ENCODE peak calls at places on chromosomes 11 and 22, in six cellular contexts. One of them, this sample, is unnamed.
A peak's percentile ranks its signal among the peaks of the same experiment; 100 is the strongest.

GRCh38 chr11:104876324-104876723 is 21.9 kb downstream of the CASP12 start:
- DNase-seq in fibroblast of lung: peak; percentile 49
- DNase-seq in heart right ventricle: no peak
- DNase-seq in AG09309: no peak
- DNase-seq in lower lobe of right lung: no peak
- DNase-seq in GM12865: no peak
- DNase-seq in this sample: no peak

GRCh38 chr11:86152006-86152862 is 83.3 kb upstream of the PICALM start:
- DNase-seq in fibroblast of lung: peak; percentile 92
- DNase-seq in heart right ventricle: no peak
- DNase-seq in AG09309: no peak
- DNase-seq in lower lobe of right lung: no peak
- DNase-seq in GM12865: no peak
- DNase-seq in this sample: no peak

GRCh38 chr11:20617346-20617745 is 17.9 kb downstream of the SLC6A5 start:
- DNase-seq in fibroblast of lung: no peak
- DNase-seq in heart right ventricle: no peak
- DNase-seq in AG09309: no peak
- DNase-seq in lower lobe of right lung: no peak
- DNase-seq in GM12865: no peak
- DNase-seq in this sample: no peak

GRCh38 chr22:16804882-16805281 is 20.3 kb downstream of the XKR3 start:
- DNase-seq in fibroblast of lung: no peak
- DNase-seq in heart right ventricle: no peak
- DNase-seq in AG09309: no peak
- DNase-seq in lower lobe of right lung: no peak
- DNase-seq in GM12865: no peak
- DNase-seq in this sample: no peak

GRCh38 chr11:88779551-88779950 is 286.2 kb downstream of the GRM5 start:
- DNase-seq in fibroblast of lung: peak; percentile 94
- DNase-seq in heart right ventricle: no peak
- DNase-seq in AG09309: peak; percentile 43
- DNase-seq in lower lobe of right lung: no peak
- DNase-seq in GM12865: no peak
- DNase-seq in this sample: no peak

GRCh38 chr22:38937541-38937940 is 19.9 kb upstream of the APOBEC3A start:
- DNase-seq in fibroblast of lung: no peak
- DNase-seq in heart right ventricle: no peak
- DNase-seq in AG09309: no peak
- DNase-seq in lower lobe of right lung: no peak
- DNase-seq in GM12865: no peak
- DNase-seq in this sample: no peak

GRCh38 chr22:45504703-45505341 is 2.1 kb downstream of the FBLN1 start:
- DNase-seq in fibroblast of lung: peak; percentile 49
- DNase-seq in heart right ventricle: no peak
- DNase-seq in AG09309: no peak
- DNase-seq in lower lobe of right lung: no peak
- DNase-seq in GM12865: no peak
- DNase-seq in this sample: peak; percentile 57

GRCh38 chr22:50486561-50487289 is at the start of gene MIOX:
- DNase-seq in fibroblast of lung: no peak
- DNase-seq in heart right ventricle: no peak
- DNase-seq in AG09309: no peak
- DNase-seq in lower lobe of right lung: no peak
- DNase-seq in GM12865: no peak
- DNase-seq in this sample: no peak

GRCh38 chr11:1192741-1193325 is 30.0 kb upstream of the MUC5B start:
- DNase-seq in fibroblast of lung: no peak
- DNase-seq in heart right ventricle: no peak
- DNase-seq in AG09309: no peak
- DNase-seq in lower lobe of right lung: peak; percentile 15
- DNase-seq in GM12865: no peak
- DNase-seq in this sample: peak; percentile 16

GRCh38 chr11:16456366-16456765 is 100.0 kb upstream of the SOX6 start:
- DNase-seq in fibroblast of lung: peak; percentile 12
- DNase-seq in heart right ventricle: no peak
- DNase-seq in AG09309: no peak
- DNase-seq in lower lobe of right lung: no peak
- DNase-seq in GM12865: no peak
- DNase-seq in this sample: no peak

GRCh38 chr22:39545310-39546063 is 12.9 kb upstream of the RPS19BP1 start:
- DNase-seq in fibroblast of lung: no peak
- DNase-seq in heart right ventricle: no peak
- DNase-seq in AG09309: no peak
- DNase-seq in lower lobe of right lung: no peak
- DNase-seq in GM12865: peak; percentile 32
- DNase-seq in this sample: peak; percentile 70

GRCh38 chr11:69825037-69825834 is 6.0 kb upstream of the FGF3 start:
- DNase-seq in fibroblast of lung: no peak
- DNase-seq in heart right ventricle: no peak
- DNase-seq in AG09309: no peak
- DNase-seq in lower lobe of right lung: no peak
- DNase-seq in GM12865: no peak
- DNase-seq in this sample: no peak

GRCh38 chr11:126210871-126211235 is 597 bp downstream of the RPUSD4 start:
- DNase-seq in fibroblast of lung: peak; percentile 6
- DNase-seq in heart right ventricle: no peak
- DNase-seq in AG09309: no peak
- DNase-seq in lower lobe of right lung: no peak
- DNase-seq in GM12865: no peak
- DNase-seq in this sample: no peak

GRCh38 chr11:99197477-99197876 is 176.7 kb downstream of the CNTN5 start:
- DNase-seq in fibroblast of lung: no peak
- DNase-seq in heart right ventricle: no peak
- DNase-seq in AG09309: no peak
- DNase-seq in lower lobe of right lung: no peak
- DNase-seq in GM12865: no peak
- DNase-seq in this sample: no peak

GRCh38 chr22:35970601-35971417 is 57.8 kb downstream of the RBFOX2 start:
- DNase-seq in fibroblast of lung: peak; percentile 20
- DNase-seq in heart right ventricle: no peak
- DNase-seq in AG09309: no peak
- DNase-seq in lower lobe of right lung: no peak
- DNase-seq in GM12865: no peak
- DNase-seq in this sample: no peak

GRCh38 chr11:911031-911889 is 650 bp upstream of the CHID1 start:
- DNase-seq in fibroblast of lung: peak; percentile 83
- DNase-seq in heart right ventricle: peak; percentile 41
- DNase-seq in AG09309: no peak
- DNase-seq in lower lobe of right lung: peak; percentile 74
- DNase-seq in GM12865: peak; percentile 55
- DNase-seq in this sample: peak; percentile 69

GRCh38 chr22:36182056-36182455 is 19.6 kb downstream of the APOL4 start:
- DNase-seq in fibroblast of lung: peak; percentile 36
- DNase-seq in heart right ventricle: no peak
- DNase-seq in AG09309: no peak
- DNase-seq in lower lobe of right lung: no peak
- DNase-seq in GM12865: no peak
- DNase-seq in this sample: no peak

GRCh38 chr22:26499188-26499703 is 13.0 kb downstream of the TFIP11 start:
- DNase-seq in fibroblast of lung: no peak
- DNase-seq in heart right ventricle: no peak
- DNase-seq in AG09309: no peak
- DNase-seq in lower lobe of right lung: no peak
- DNase-seq in GM12865: no peak
- DNase-seq in this sample: no peak

GRCh38 chr22:26501996-26502395 is 10.3 kb downstream of the TFIP11 start:
- DNase-seq in fibroblast of lung: no peak
- DNase-seq in heart right ventricle: no peak
- DNase-seq in AG09309: no peak
- DNase-seq in lower lobe of right lung: no peak
- DNase-seq in GM12865: no peak
- DNase-seq in this sample: no peak

GRCh38 chr22:26503758-26504157 is 8.5 kb downstream of the TFIP11 start:
- DNase-seq in fibroblast of lung: no peak
- DNase-seq in heart right ventricle: no peak
- DNase-seq in AG09309: no peak
- DNase-seq in lower lobe of right lung: no peak
- DNase-seq in GM12865: no peak
- DNase-seq in this sample: no peak

GRCh38 chr22:26508148-26508547 is 4.1 kb downstream of the TFIP11 start:
- DNase-seq in fibroblast of lung: no peak
- DNase-seq in heart right ventricle: no peak
- DNase-seq in AG09309: no peak
- DNase-seq in lower lobe of right lung: no peak
- DNase-seq in GM12865: no peak
- DNase-seq in this sample: no peak

DNA sequence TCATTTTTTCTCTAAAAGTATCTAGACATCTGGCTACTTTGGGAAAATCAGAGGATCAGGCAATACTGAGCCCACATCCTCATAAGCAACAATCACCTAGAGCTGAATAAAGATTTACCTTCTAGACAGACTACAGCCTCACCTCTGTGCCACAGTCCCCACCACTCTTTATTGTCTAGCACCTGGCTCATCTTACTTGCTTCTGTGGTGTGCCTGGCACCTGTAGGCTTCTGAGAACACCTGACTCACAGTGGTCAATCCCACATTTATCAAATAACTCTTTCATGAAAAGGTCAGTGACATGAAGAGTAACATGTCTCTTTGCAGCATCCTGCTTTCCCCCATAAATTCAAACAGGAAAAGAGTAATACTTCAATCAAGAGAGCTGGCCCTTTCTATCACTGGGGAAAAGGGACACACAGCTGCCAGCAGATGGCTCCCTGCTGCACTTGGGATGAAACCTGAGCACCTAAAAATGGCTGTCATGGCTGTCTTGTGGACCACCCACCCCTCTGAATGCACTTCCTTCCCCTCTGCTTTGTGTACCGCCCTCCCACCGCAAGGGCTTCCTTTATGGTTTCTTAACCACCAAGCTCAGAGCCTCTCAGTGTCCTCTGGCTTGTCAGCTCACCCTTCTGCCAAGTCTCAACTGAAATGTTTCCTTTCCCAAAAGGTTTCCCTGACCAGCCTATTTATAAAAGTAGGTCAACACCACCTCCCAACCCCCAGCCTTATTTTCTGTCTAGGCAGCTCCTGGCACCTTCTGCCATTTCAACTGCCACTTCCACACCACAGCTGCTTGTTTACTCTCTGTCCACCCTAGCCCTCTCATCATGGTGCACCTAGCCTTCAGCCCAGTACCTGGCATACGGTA is 9.3 kb downstream of the TFIP11 start:
- DNase-seq in fibroblast of lung: peak; percentile 53
- DNase-seq in heart right ventricle: peak; percentile 41
- DNase-seq in AG09309: no peak
- DNase-seq in lower lobe of right lung: no peak
- DNase-seq in GM12865: peak; percentile 79
- DNase-seq in this sample: no peak
- H3K4me3 ChIP-seq in fibroblast of lung: no peak overlapping the region
- H3K4me3 ChIP-seq in heart right ventricle: peak overlapping the region; percentile 16
- H3K4me3 ChIP-seq in AG09309: no peak overlapping the region
- H3K4me3 ChIP-seq in lower lobe of right lung: no peak overlapping the region
- H3K4me3 ChIP-seq in GM12865: no peak overlapping the region
- H3K4me3 ChIP-seq in this sample: no peak overlapping the region

GRCh38 chr22:47090591-47091240 is 328.3 kb downstream of the TBC1D22A start:
- DNase-seq in fibroblast of lung: peak; percentile 57
- DNase-seq in heart right ventricle: no peak
- DNase-seq in AG09309: peak; percentile 11
- DNase-seq in lower lobe of right lung: no peak
- DNase-seq in GM12865: no peak
- DNase-seq in this sample: no peak
- H3K4me3 ChIP-seq in fibroblast of lung: peak overlapping the region; percentile 47
- H3K4me3 ChIP-seq in heart right ventricle: peak overlapping the region; percentile 28
- H3K4me3 ChIP-seq in AG09309: peak overlapping the region; percentile 57
- H3K4me3 ChIP-seq in lower lobe of right lung: peak overlapping the region; percentile 17
- H3K4me3 ChIP-seq in GM12865: no peak overlapping the region
- H3K4me3 ChIP-seq in this sample: no peak overlapping the region

DNA sequence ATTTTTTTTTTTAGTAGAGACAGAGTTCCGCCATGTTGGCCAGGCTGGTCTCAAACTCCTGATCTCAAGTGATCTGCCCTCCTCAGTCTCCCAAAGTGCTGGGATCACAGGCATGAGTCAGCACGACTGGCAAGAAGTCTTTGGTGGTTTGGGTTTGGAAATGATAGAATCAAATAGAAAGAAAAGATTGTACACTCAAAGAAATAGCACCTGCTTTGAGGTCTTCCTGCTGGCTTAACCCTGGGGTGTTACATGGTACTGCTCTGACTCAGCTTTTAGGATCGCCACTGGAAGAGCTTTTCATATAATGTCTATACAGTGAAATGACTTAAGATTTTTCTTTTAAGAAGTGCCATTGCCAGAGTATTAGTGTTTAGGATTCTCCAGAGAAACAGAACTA is 50.2 kb downstream of the JAM3 start:
- DNase-seq in fibroblast of lung: peak; percentile 91
- DNase-seq in heart right ventricle: no peak
- DNase-seq in AG09309: no peak
- DNase-seq in lower lobe of right lung: no peak
- DNase-seq in GM12865: no peak
- DNase-seq in this sample: no peak
- H3K4me3 ChIP-seq in fibroblast of lung: no peak overlapping the region
- H3K4me3 ChIP-seq in heart right ventricle: no peak overlapping the region
- H3K4me3 ChIP-seq in AG09309: no peak overlapping the region
- H3K4me3 ChIP-seq in lower lobe of right lung: no peak overlapping the region
- H3K4me3 ChIP-seq in GM12865: no peak overlapping the region
- H3K4me3 ChIP-seq in this sample: no peak overlapping the region

GRCh38 chr11:76236092-76237026 is 30.1 kb upstream of the WNT11 start:
- DNase-seq in fibroblast of lung: peak; percentile 57
- DNase-seq in heart right ventricle: no peak
- DNase-seq in AG09309: no peak
- DNase-seq in lower lobe of right lung: peak; percentile 72
- DNase-seq in GM12865: peak; percentile 75
- DNase-seq in this sample: no peak

GRCh38 chr11:76235233-76236091 is 29.2 kb upstream of the WNT11 start:
- DNase-seq in fibroblast of lung: peak; percentile 87
- DNase-seq in heart right ventricle: peak; percentile 93
- DNase-seq in AG09309: peak; percentile 72
- DNase-seq in lower lobe of right lung: peak; percentile 88
- DNase-seq in GM12865: peak; percentile 96
- DNase-seq in this sample: peak; percentile 94

GRCh38 chr11:76237914-76238313 is 31.6 kb upstream of the WNT11 start:
- DNase-seq in fibroblast of lung: no peak
- DNase-seq in heart right ventricle: no peak
- DNase-seq in AG09309: no peak
- DNase-seq in lower lobe of right lung: no peak
- DNase-seq in GM12865: peak; percentile 18
- DNase-seq in this sample: no peak

GRCh38 chr11:76238551-76238950 is 32.2 kb upstream of the WNT11 start:
- DNase-seq in fibroblast of lung: no peak
- DNase-seq in heart right ventricle: no peak
- DNase-seq in AG09309: no peak
- DNase-seq in lower lobe of right lung: no peak
- DNase-seq in GM12865: no peak
- DNase-seq in this sample: no peak

DNA sequence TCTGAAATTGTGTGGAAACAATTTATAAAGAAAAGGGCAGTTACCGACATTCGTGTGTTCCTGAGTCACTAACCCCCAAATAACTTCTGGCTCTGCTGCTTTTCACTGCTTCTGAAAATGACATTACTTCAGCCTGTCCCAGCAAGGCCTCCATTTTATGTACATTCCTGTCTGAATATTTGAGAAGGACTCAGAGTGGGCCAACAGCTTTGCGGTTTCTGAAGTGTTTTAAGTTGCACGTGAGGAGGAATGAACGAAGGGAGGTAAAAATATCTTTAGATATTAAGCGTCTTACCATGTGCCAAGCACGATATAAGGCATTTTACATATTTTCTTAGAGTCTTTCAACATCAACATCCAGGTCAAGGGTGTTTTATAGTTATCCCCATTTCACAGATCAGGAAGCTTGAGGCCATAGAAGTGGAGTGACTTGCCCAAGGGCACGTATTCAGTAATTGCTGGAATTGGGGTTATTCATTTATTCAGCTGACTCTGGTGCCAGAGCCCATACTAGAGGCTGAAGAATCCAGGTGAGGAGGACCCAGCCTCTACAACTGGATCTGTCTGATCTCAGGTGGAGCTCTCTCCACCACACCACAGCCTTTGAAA is 30.8 kb upstream of the WNT11 start:
- DNase-seq in fibroblast of lung: no peak
- DNase-seq in heart right ventricle: no peak
- DNase-seq in AG09309: no peak
- DNase-seq in lower lobe of right lung: no peak
- DNase-seq in GM12865: no peak
- DNase-seq in this sample: no peak
- H3K4me3 ChIP-seq in fibroblast of lung: no peak overlapping the region
- H3K4me3 ChIP-seq in heart right ventricle: no peak overlapping the region
- H3K4me3 ChIP-seq in AG09309: no peak overlapping the region
- H3K4me3 ChIP-seq in lower lobe of right lung: peak overlapping the region; percentile 90
- H3K4me3 ChIP-seq in GM12865: no peak overlapping the region
- H3K4me3 ChIP-seq in this sample: no peak overlapping the region